ENCODE peak calls at places on chromosomes 16 and 17, in eight cellular contexts. J, P, E, Y, A, C, R and U are unnamed samples.

GRCh38 chr16:911604-912321 is 59.0 kb downstream of the LMF1 start:
- DNase-seq in R (no peak), C (no peak), E (no peak), Y (no peak), A (no peak), P (no peak), J (no peak), U (no peak)

GRCh38 chr17:633641-634091 is 81.0 kb downstream of the VPS53 start:
- DNase-seq in J (no peak), Y (no peak), P (no peak), R (no peak), A (no peak), E (no peak), C (no peak), U (no peak)

GRCh38 chr16:87032554-87032953 is 284.6 kb downstream of the C16orf95 start:
- DNase-seq in Y (no peak), P (no peak), A (no peak), R (no peak), J (no peak), E (no peak), C (no peak), U (no peak)

GRCh38 chr16:29926675-29927522 is 873 bp upstream of the KCTD13 start:
- DNase-seq in E (peak), J (peak), Y (no peak), R (peak), A (no peak), P (no peak), C (peak), U (peak)

GRCh38 chr17:80029235-80029974 is 6.3 kb downstream of the TBC1D16 start:
- DNase-seq in C (peak), E (no peak), P (peak), Y (no peak), A (no peak), J (peak), R (no peak), U (peak)

GRCh38 chr16:1991135-1991551 is 1.4 kb downstream of the SYNGR3 start:
- DNase-seq in Y (no peak), E (no peak), A (peak), C (no peak), J (peak), P (peak), R (peak), U (peak)

GRCh38 chr17:78667741-78668640 is 90.8 kb upstream of the DNAH17 start:
- DNase-seq in J (no peak), P (no peak), A (no peak), R (no peak), E (no peak), C (no peak), Y (no peak), U (no peak)

GRCh38 chr17:2372180-2372579 is 28.7 kb downstream of the MNT start:
- DNase-seq in C (no peak), A (no peak), E (no peak), P (no peak), R (no peak), J (no peak), Y (no peak), U (no peak)

GRCh38 chr17:62067165-62068145 is 2.4 kb upstream of the MED13 start:
- DNase-seq in J (peak), E (no peak), R (no peak), Y (no peak), P (no peak), A (no peak), C (no peak), U (no peak)

GRCh38 chr16:51184702-51185433 is 33.8 kb upstream of the SALL1 start:
- DNase-seq in Y (no peak), P (no peak), E (no peak), R (no peak), C (no peak), J (no peak), A (no peak), U (no peak)

GRCh38 chr17:732788-733720 is 658 bp downstream of the TLCD3A start:
- DNase-seq in Y (no peak), E (no peak), J (peak), R (peak), C (peak), P (peak), A (no peak), U (peak)

GRCh38 chr16:80060470-80060869 is 459.9 kb upstream of the MAF start:
- DNase-seq in Y (no peak), P (no peak), E (no peak), A (no peak), R (no peak), J (no peak), C (no peak), U (no peak)

GRCh38 chr17:48840441-48840840 is 9.6 kb downstream of the CALCOCO2 start:
- DNase-seq in J (no peak), A (no peak), Y (no peak), E (no peak), R (no peak), C (no peak), P (no peak), U (no peak)

GRCh38 chr16:260326-260725 is 15.4 kb downstream of the RGS11 start:
- DNase-seq in A (no peak), C (no peak), J (no peak), E (no peak), R (no peak), P (no peak), Y (no peak), U (no peak)

GRCh38 chr17:80007009-80007752 is 28.5 kb downstream of the TBC1D16 start:
- DNase-seq in J (no peak), Y (no peak), E (no peak), R (no peak), P (no peak), C (no peak), A (no peak), U (no peak)

GRCh38 chr17:7046127-7046724 is 2.3 kb upstream of the SLC16A11 start:
- DNase-seq in Y (no peak), R (peak), E (no peak), C (no peak), J (peak), P (peak), A (no peak), U (peak)

GRCh38 chr17:75712480-75712879 is 8.8 kb upstream of the ITGB4 start:
- DNase-seq in P (no peak), A (no peak), E (no peak), R (no peak), J (no peak), C (no peak), Y (no peak), U (no peak)

GRCh38 chr17:27206447-27206846 is 87.5 kb upstream of the WSB1 start:
- DNase-seq in C (no peak), E (no peak), Y (no peak), P (peak), J (no peak), R (peak), A (no peak), U (peak)

GRCh38 chr17:80442305-80442659 is 27.3 kb downstream of the ENDOV start:
- DNase-seq in A (no peak), P (no peak), R (no peak), Y (no peak), E (no peak), C (no peak), J (no peak), U (no peak)

GRCh38 chr17:34980681-34981537 is 597 bp downstream of the LIG3 start:
- DNase-seq in R (peak), Y (peak), E (peak), J (peak), P (peak), C (peak), A (peak), U (peak)

GRCh38 chr17:80991645-80992076 is at the start of gene CHMP6:
- DNase-seq in R (peak), E (peak), C (peak), P (peak), A (peak), Y (no peak), J (peak), U (peak)

GRCh38 chr17:33099252-33099651 is 107.6 kb downstream of the SPACA3 start:
- DNase-seq in E (no peak), P (no peak), A (no peak), J (peak), Y (no peak), R (no peak), C (no peak), U (no peak)

GRCh38 chr17:81568416-81568815 is 16.3 kb upstream of the FAAP100 start:
- DNase-seq in J (no peak), P (no peak), A (no peak), R (no peak), C (no peak), E (no peak), Y (no peak), U (no peak)

GRCh38 chr17:12180644-12181261 is 160.1 kb downstream of the MAP2K4 start:
- DNase-seq in C (peak), J (peak), P (peak), E (no peak), A (no peak), Y (no peak), R (peak), U (peak)

GRCh38 chr17:73284339-73284738 is 22.7 kb upstream of the CPSF4L start:
- DNase-seq in R (no peak), J (no peak), E (no peak), P (no peak), A (no peak), C (no peak), Y (no peak), U (no peak)

GRCh38 chr16:56715128-56715527 is 14.8 kb upstream of the NUP93 start:
- DNase-seq in R (no peak), E (no peak), A (no peak), Y (no peak), J (no peak), C (no peak), P (no peak), U (no peak)

GRCh38 chr17:34306466-34306865 is 12.8 kb upstream of the CCL8 start:
- DNase-seq in C (peak), A (no peak), P (no peak), J (peak), E (no peak), R (peak), Y (no peak), U (no peak)

GRCh38 chr17:4199818-4200402 is 56.9 kb downstream of the CYB5D2 start:
- DNase-seq in A (no peak), R (peak), Y (no peak), J (peak), P (peak), C (peak), E (no peak), U (no peak)

GRCh38 chr17:74158761-74159160 is 44.7 kb upstream of the RPL38 start:
- DNase-seq in Y (no peak), A (no peak), C (no peak), J (no peak), P (no peak), E (no peak), R (no peak), U (no peak)